ENCODE peak calls at places on chromosome 13, in ten cellular contexts. K is RWPE1; D is ELR; E is HTR-8/SVneo; J is activated naive CD4-positive, alpha-beta T cell treated with anti-CD3 and anti-CD28 coated beads, Interleukin-2, amount 50 U/mL, for 16 hours; S is suprapubic skin; C is hypothalamus; R is fibroblast of mammary gland; U is AG08395; W is EH. B is an unnamed sample.

GRCh38 chr13:40503966-40504591 is 162.4 kb downstream of the FOXO1 start:
- DNase-seq in K (peak), D (peak), E (peak), J (no peak), S (no peak), C (no peak), R (peak), U (peak), W (peak), B (no peak)

GRCh38 chr13:28792992-28793391 is 27.1 kb upstream of the MTUS2 start:
- DNase-seq in K (no peak), D (peak), E (no peak), J (no peak), S (no peak), C (no peak), R (peak), U (peak), W (peak), B (no peak)

GRCh38 chr13:47211106-47211505 is 314.3 kb upstream of the HTR2A start:
- DNase-seq in K (peak), D (peak), E (no peak), J (no peak), S (no peak), C (no peak), R (peak), U (no peak), W (peak), B (no peak)

GRCh38 chr13:85597790-85598500 is 201.3 kb downstream of the SLITRK6 start:
- DNase-seq in K (no peak), D (peak), E (no peak), J (no peak), S (no peak), C (no peak), R (peak), U (no peak), W (no peak), B (no peak)

GRCh38 chr13:33279898-33280549 is 5.5 kb downstream of the STARD13 start:
- DNase-seq in K (peak), D (peak), E (peak), J (no peak), S (no peak), C (no peak), R (peak), U (peak), W (peak), B (no peak)

GRCh38 chr13:89627991-89628390 is 1719.5 kb upstream of the MIR17HG start:
- DNase-seq in K (peak), D (peak), E (no peak), J (no peak), S (no peak), C (no peak), R (no peak), U (no peak), W (no peak), B (no peak)

GRCh38 chr13:102191951-102192461 is 209.8 kb downstream of the FGF14 start:
- DNase-seq in K (peak), D (peak), E (no peak), J (no peak), S (no peak), C (no peak), R (peak), U (no peak), W (no peak), B (no peak)

GRCh38 chr13:88586263-88586662 is 915.1 kb downstream of the SLITRK5 start:
- DNase-seq in K (no peak), D (peak), E (peak), J (no peak), S (no peak), C (no peak), R (no peak), U (no peak), W (no peak), B (no peak)

GRCh38 chr13:31278874-31279273 is 79.1 kb downstream of the B3GLCT start:
- DNase-seq in K (no peak), D (no peak), E (no peak), J (no peak), S (no peak), C (no peak), R (no peak), U (no peak), W (no peak), B (no peak)

GRCh38 chr13:63364159-63364558 is 1948.5 kb upstream of the PCDH20 start:
- DNase-seq in K (no peak), D (no peak), E (no peak), J (no peak), S (no peak), C (no peak), R (no peak), U (no peak), W (no peak), B (no peak)

GRCh38 chr13:51315658-51316057 is 23.8 kb upstream of the SERPINE3 start:
- DNase-seq in K (no peak), D (no peak), E (no peak), J (no peak), S (no peak), C (no peak), R (peak), U (no peak), W (peak), B (no peak)

GRCh38 chr13:40679586-40679985 is 13.1 kb upstream of the FOXO1 start:
- DNase-seq in K (no peak), D (no peak), E (no peak), J (no peak), S (no peak), C (no peak), R (no peak), U (no peak), W (no peak), B (no peak)

GRCh38 chr13:70893832-70894231 is 785.6 kb upstream of the KLHL1 start:
- DNase-seq in K (no peak), D (peak), E (no peak), J (no peak), S (no peak), C (no peak), R (no peak), U (no peak), W (no peak), B (no peak)

GRCh38 chr13:21111546-21111945 is 50.2 kb upstream of the LATS2 start:
- DNase-seq in K (no peak), D (no peak), E (no peak), J (no peak), S (no peak), C (no peak), R (no peak), U (no peak), W (no peak), B (no peak)

GRCh38 chr13:113623491-113624234 is 34.3 kb downstream of the ATP4B start:
- DNase-seq in K (no peak), D (peak), E (no peak), J (no peak), S (peak), C (no peak), R (no peak), U (peak), W (peak), B (no peak)

GRCh38 chr13:46348976-46349375 is 38.1 kb downstream of the RUBCNL start:
- DNase-seq in K (no peak), D (peak), E (no peak), J (no peak), S (no peak), C (no peak), R (peak), U (no peak), W (peak), B (no peak)

GRCh38 chr13:52118595-52118994 is 10.3 kb downstream of the NEK5 start:
- DNase-seq in K (no peak), D (no peak), E (no peak), J (no peak), S (no peak), C (no peak), R (no peak), U (no peak), W (no peak), B (no peak)

GRCh38 chr13:56755181-56755580 is 385.5 kb upstream of the PRR20A start:
- DNase-seq in K (no peak), D (no peak), E (no peak), J (no peak), S (no peak), C (no peak), R (no peak), U (no peak), W (no peak), B (no peak)

GRCh38 chr13:46288570-46289259 is 77.0 kb downstream of the LRRC63 start:
- DNase-seq in K (peak), D (peak), E (peak), J (no peak), S (no peak), C (no peak), R (peak), U (peak), W (peak), B (no peak)

GRCh38 chr13:105474983-105475382 is 1060.5 kb downstream of the EFNB2 start:
- DNase-seq in K (no peak), D (no peak), E (no peak), J (no peak), S (no peak), C (no peak), R (no peak), U (no peak), W (no peak), B (no peak)

GRCh38 chr13:36431204-36432105 is 840 bp upstream of the CCNA1 start:
- DNase-seq in K (peak), D (no peak), E (no peak), J (peak), S (no peak), C (no peak), R (no peak), U (no peak), W (no peak), B (no peak)

GRCh38 chr13:75145926-75146325 is 336.0 kb downstream of the TBC1D4 start:
- DNase-seq in K (no peak), D (no peak), E (no peak), J (no peak), S (no peak), C (no peak), R (peak), U (no peak), W (peak), B (no peak)

GRCh38 chr13:112815871-112816270 is 126.0 kb downstream of the ATP11A start:
- DNase-seq in K (no peak), D (no peak), E (no peak), J (no peak), S (no peak), C (no peak), R (no peak), U (no peak), W (no peak), B (no peak)

GRCh38 chr13:37526710-37527446 is 71.7 kb downstream of the POSTN start:
- DNase-seq in K (no peak), D (no peak), E (no peak), J (no peak), S (no peak), C (no peak), R (peak), U (peak), W (peak), B (no peak)

GRCh38 chr13:41696163-41697003 is 239.0 kb downstream of the RGCC start:
- DNase-seq in K (peak), D (peak), E (peak), J (no peak), S (no peak), C (no peak), R (peak), U (peak), W (peak), B (no peak)